ENCODE peak calls at places on chromosomes 11 and 22, in eight cellular contexts. One of them, this sample, is unnamed.

GRCh38 chr22:50059185-50059880 is 1.2 kb upstream of the TTLL8 start:
- DNase-seq in CD4-positive, CD25-positive, alpha-beta regulatory T cell: no peak
- DNase-seq in psoas muscle: no peak
- DNase-seq in activated T-cell treated with anti-CD3 and anti-CD28 coated beads for 4 hours: no peak
- DNase-seq in H1: no peak
- DNase-seq in NCI-H1417: no peak
- DNase-seq in stimulated activated CD4-positive, alpha-beta T cell treated with anti-CD3 and anti-CD28 coated beads, Interleukin-4, amount 100 ng/mL, for 4 hours: no peak
- DNase-seq in foreskin keratinocyte: no peak
- DNase-seq in this sample: no peak

GRCh38 chr11:40421187-40421586 is 1038.3 kb downstream of the LRRC4C start:
- DNase-seq in CD4-positive, CD25-positive, alpha-beta regulatory T cell: no peak
- DNase-seq in psoas muscle: no peak
- DNase-seq in activated T-cell treated with anti-CD3 and anti-CD28 coated beads for 4 hours: no peak
- DNase-seq in H1: no peak
- DNase-seq in NCI-H1417: no peak
- DNase-seq in stimulated activated CD4-positive, alpha-beta T cell treated with anti-CD3 and anti-CD28 coated beads, Interleukin-4, amount 100 ng/mL, for 4 hours: no peak
- DNase-seq in foreskin keratinocyte: no peak
- DNase-seq in this sample: no peak

GRCh38 chr22:40237241-40237640 is 59.5 kb downstream of the TNRC6B start:
- DNase-seq in CD4-positive, CD25-positive, alpha-beta regulatory T cell: no peak
- DNase-seq in psoas muscle: no peak
- DNase-seq in activated T-cell treated with anti-CD3 and anti-CD28 coated beads for 4 hours: no peak
- DNase-seq in H1: no peak
- DNase-seq in NCI-H1417: no peak
- DNase-seq in stimulated activated CD4-positive, alpha-beta T cell treated with anti-CD3 and anti-CD28 coated beads, Interleukin-4, amount 100 ng/mL, for 4 hours: no peak
- DNase-seq in foreskin keratinocyte: no peak
- DNase-seq in this sample: no peak

GRCh38 chr11:133955091-133955846 is 1.5 kb downstream of the IGSF9B start:
- DNase-seq in CD4-positive, CD25-positive, alpha-beta regulatory T cell: peak
- DNase-seq in psoas muscle: no peak
- DNase-seq in activated T-cell treated with anti-CD3 and anti-CD28 coated beads for 4 hours: peak
- DNase-seq in H1: no peak
- DNase-seq in NCI-H1417: peak
- DNase-seq in stimulated activated CD4-positive, alpha-beta T cell treated with anti-CD3 and anti-CD28 coated beads, Interleukin-4, amount 100 ng/mL, for 4 hours: peak
- DNase-seq in foreskin keratinocyte: no peak
- DNase-seq in this sample: no peak

GRCh38 chr11:93842461-93842860 is 8.0 kb downstream of the VSTM5 start:
- DNase-seq in CD4-positive, CD25-positive, alpha-beta regulatory T cell: no peak
- DNase-seq in psoas muscle: no peak
- DNase-seq in activated T-cell treated with anti-CD3 and anti-CD28 coated beads for 4 hours: no peak
- DNase-seq in H1: no peak
- DNase-seq in NCI-H1417: no peak
- DNase-seq in stimulated activated CD4-positive, alpha-beta T cell treated with anti-CD3 and anti-CD28 coated beads, Interleukin-4, amount 100 ng/mL, for 4 hours: no peak
- DNase-seq in foreskin keratinocyte: peak
- DNase-seq in this sample: no peak

GRCh38 chr22:42280140-42280539 is 9.7 kb upstream of the TCF20 start:
- DNase-seq in CD4-positive, CD25-positive, alpha-beta regulatory T cell: no peak
- DNase-seq in psoas muscle: no peak
- DNase-seq in activated T-cell treated with anti-CD3 and anti-CD28 coated beads for 4 hours: no peak
- DNase-seq in H1: no peak
- DNase-seq in NCI-H1417: no peak
- DNase-seq in stimulated activated CD4-positive, alpha-beta T cell treated with anti-CD3 and anti-CD28 coated beads, Interleukin-4, amount 100 ng/mL, for 4 hours: no peak
- DNase-seq in foreskin keratinocyte: no peak
- DNase-seq in this sample: no peak

GRCh38 chr11:63884191-63884590 is 32.8 kb downstream of the RCOR2 start:
- DNase-seq in CD4-positive, CD25-positive, alpha-beta regulatory T cell: no peak
- DNase-seq in psoas muscle: no peak
- DNase-seq in activated T-cell treated with anti-CD3 and anti-CD28 coated beads for 4 hours: no peak
- DNase-seq in H1: no peak
- DNase-seq in NCI-H1417: no peak
- DNase-seq in stimulated activated CD4-positive, alpha-beta T cell treated with anti-CD3 and anti-CD28 coated beads, Interleukin-4, amount 100 ng/mL, for 4 hours: no peak
- DNase-seq in foreskin keratinocyte: no peak
- DNase-seq in this sample: no peak

GRCh38 chr11:69320756-69321741 is 27.1 kb downstream of the MYEOV start:
- DNase-seq in CD4-positive, CD25-positive, alpha-beta regulatory T cell: no peak
- DNase-seq in psoas muscle: no peak
- DNase-seq in activated T-cell treated with anti-CD3 and anti-CD28 coated beads for 4 hours: no peak
- DNase-seq in H1: no peak
- DNase-seq in NCI-H1417: no peak
- DNase-seq in stimulated activated CD4-positive, alpha-beta T cell treated with anti-CD3 and anti-CD28 coated beads, Interleukin-4, amount 100 ng/mL, for 4 hours: no peak
- DNase-seq in foreskin keratinocyte: peak
- DNase-seq in this sample: no peak

GRCh38 chr11:84819128-84819527 is 808.0 kb downstream of the DLG2 start:
- DNase-seq in CD4-positive, CD25-positive, alpha-beta regulatory T cell: no peak
- DNase-seq in psoas muscle: no peak
- DNase-seq in activated T-cell treated with anti-CD3 and anti-CD28 coated beads for 4 hours: no peak
- DNase-seq in H1: no peak
- DNase-seq in NCI-H1417: no peak
- DNase-seq in stimulated activated CD4-positive, alpha-beta T cell treated with anti-CD3 and anti-CD28 coated beads, Interleukin-4, amount 100 ng/mL, for 4 hours: no peak
- DNase-seq in foreskin keratinocyte: peak
- DNase-seq in this sample: no peak

GRCh38 chr11:35812850-35813249 is 131.0 kb upstream of the LDLRAD3 start:
- DNase-seq in CD4-positive, CD25-positive, alpha-beta regulatory T cell: no peak
- DNase-seq in psoas muscle: no peak
- DNase-seq in activated T-cell treated with anti-CD3 and anti-CD28 coated beads for 4 hours: no peak
- DNase-seq in H1: no peak
- DNase-seq in NCI-H1417: no peak
- DNase-seq in stimulated activated CD4-positive, alpha-beta T cell treated with anti-CD3 and anti-CD28 coated beads, Interleukin-4, amount 100 ng/mL, for 4 hours: no peak
- DNase-seq in foreskin keratinocyte: no peak
- DNase-seq in this sample: no peak

GRCh38 chr11:128299132-128299726 is 288.1 kb downstream of the ETS1 start:
- DNase-seq in CD4-positive, CD25-positive, alpha-beta regulatory T cell: no peak
- DNase-seq in psoas muscle: no peak
- DNase-seq in activated T-cell treated with anti-CD3 and anti-CD28 coated beads for 4 hours: no peak
- DNase-seq in H1: no peak
- DNase-seq in NCI-H1417: peak
- DNase-seq in stimulated activated CD4-positive, alpha-beta T cell treated with anti-CD3 and anti-CD28 coated beads, Interleukin-4, amount 100 ng/mL, for 4 hours: no peak
- DNase-seq in foreskin keratinocyte: no peak
- DNase-seq in this sample: no peak

GRCh38 chr11:68002943-68003845 is 703 bp downstream of the UNC93B1 start:
- DNase-seq in CD4-positive, CD25-positive, alpha-beta regulatory T cell: peak
- DNase-seq in psoas muscle: no peak
- DNase-seq in activated T-cell treated with anti-CD3 and anti-CD28 coated beads for 4 hours: peak
- DNase-seq in H1: peak
- DNase-seq in NCI-H1417: peak
- DNase-seq in stimulated activated CD4-positive, alpha-beta T cell treated with anti-CD3 and anti-CD28 coated beads, Interleukin-4, amount 100 ng/mL, for 4 hours: peak
- DNase-seq in foreskin keratinocyte: no peak
- DNase-seq in this sample: no peak

GRCh38 chr11:10984250-10984649 is 126.4 kb upstream of the ZBED5 start:
- DNase-seq in CD4-positive, CD25-positive, alpha-beta regulatory T cell: no peak
- DNase-seq in psoas muscle: no peak
- DNase-seq in activated T-cell treated with anti-CD3 and anti-CD28 coated beads for 4 hours: no peak
- DNase-seq in H1: no peak
- DNase-seq in NCI-H1417: no peak
- DNase-seq in stimulated activated CD4-positive, alpha-beta T cell treated with anti-CD3 and anti-CD28 coated beads, Interleukin-4, amount 100 ng/mL, for 4 hours: no peak
- DNase-seq in foreskin keratinocyte: no peak
- DNase-seq in this sample: no peak

GRCh38 chr22:37180531-37181231 is 7.4 kb downstream of the C1QTNF6 start:
- DNase-seq in CD4-positive, CD25-positive, alpha-beta regulatory T cell: no peak
- DNase-seq in psoas muscle: peak
- DNase-seq in activated T-cell treated with anti-CD3 and anti-CD28 coated beads for 4 hours: no peak
- DNase-seq in H1: no peak
- DNase-seq in NCI-H1417: no peak
- DNase-seq in stimulated activated CD4-positive, alpha-beta T cell treated with anti-CD3 and anti-CD28 coated beads, Interleukin-4, amount 100 ng/mL, for 4 hours: no peak
- DNase-seq in foreskin keratinocyte: no peak
- DNase-seq in this sample: no peak

GRCh38 chr11:68312117-68312779 is at the start of gene LRP5:
- DNase-seq in CD4-positive, CD25-positive, alpha-beta regulatory T cell: no peak
- DNase-seq in psoas muscle: no peak
- DNase-seq in activated T-cell treated with anti-CD3 and anti-CD28 coated beads for 4 hours: no peak
- DNase-seq in H1: no peak
- DNase-seq in NCI-H1417: peak
- DNase-seq in stimulated activated CD4-positive, alpha-beta T cell treated with anti-CD3 and anti-CD28 coated beads, Interleukin-4, amount 100 ng/mL, for 4 hours: no peak
- DNase-seq in foreskin keratinocyte: no peak
- DNase-seq in this sample: no peak

GRCh38 chr11:85316967-85317366 is 310.2 kb downstream of the DLG2 start:
- DNase-seq in CD4-positive, CD25-positive, alpha-beta regulatory T cell: no peak
- DNase-seq in psoas muscle: no peak
- DNase-seq in activated T-cell treated with anti-CD3 and anti-CD28 coated beads for 4 hours: no peak
- DNase-seq in H1: no peak
- DNase-seq in NCI-H1417: no peak
- DNase-seq in stimulated activated CD4-positive, alpha-beta T cell treated with anti-CD3 and anti-CD28 coated beads, Interleukin-4, amount 100 ng/mL, for 4 hours: no peak
- DNase-seq in foreskin keratinocyte: no peak
- DNase-seq in this sample: no peak

GRCh38 chr11:72308226-72309073 is 64.5 kb upstream of the PHOX2A start:
- DNase-seq in CD4-positive, CD25-positive, alpha-beta regulatory T cell: no peak
- DNase-seq in psoas muscle: no peak
- DNase-seq in activated T-cell treated with anti-CD3 and anti-CD28 coated beads for 4 hours: no peak
- DNase-seq in H1: no peak
- DNase-seq in NCI-H1417: peak
- DNase-seq in stimulated activated CD4-positive, alpha-beta T cell treated with anti-CD3 and anti-CD28 coated beads, Interleukin-4, amount 100 ng/mL, for 4 hours: no peak
- DNase-seq in foreskin keratinocyte: peak
- DNase-seq in this sample: no peak

GRCh38 chr22:17158568-17159503 is at the start of gene HDHD5:
- DNase-seq in CD4-positive, CD25-positive, alpha-beta regulatory T cell: peak
- DNase-seq in psoas muscle: peak
- DNase-seq in activated T-cell treated with anti-CD3 and anti-CD28 coated beads for 4 hours: peak
- DNase-seq in H1: peak
- DNase-seq in NCI-H1417: peak
- DNase-seq in stimulated activated CD4-positive, alpha-beta T cell treated with anti-CD3 and anti-CD28 coated beads, Interleukin-4, amount 100 ng/mL, for 4 hours: peak
- DNase-seq in foreskin keratinocyte: peak
- DNase-seq in this sample: peak

GRCh38 chr11:17927643-17928343 is 85.1 kb downstream of the SERGEF start:
- DNase-seq in CD4-positive, CD25-positive, alpha-beta regulatory T cell: no peak
- DNase-seq in psoas muscle: no peak
- DNase-seq in activated T-cell treated with anti-CD3 and anti-CD28 coated beads for 4 hours: no peak
- DNase-seq in H1: no peak
- DNase-seq in NCI-H1417: no peak
- DNase-seq in stimulated activated CD4-positive, alpha-beta T cell treated with anti-CD3 and anti-CD28 coated beads, Interleukin-4, amount 100 ng/mL, for 4 hours: no peak
- DNase-seq in foreskin keratinocyte: no peak
- DNase-seq in this sample: no peak